ENCODE peak calls at places on chromosomes 6 and 20, in five cellular contexts. Y is fibroblast of the aortic adventitia, Z is cardiac fibroblast, U is AG10803, K is OCI-LY7. F is an unnamed sample.

GRCh38 chr6:154962751-154963150 is 32.4 kb upstream of the TIAM2 start:
- DNase-seq in Y (peak), Z (peak), U (peak), K (no peak), F (peak)

GRCh38 chr6:157143171-157143884 is 180.0 kb downstream of the TMEM242 start:
- DNase-seq in U (peak), Y (peak), Z (peak), K (no peak), F (no peak)

GRCh38 chr6:139706949-139707348 is 332.5 kb upstream of the CITED2 start:
- DNase-seq in Y (no peak), K (no peak), U (no peak), Z (no peak), F (no peak)

GRCh38 chr6:63476302-63476701 is 96.0 kb upstream of the LOC128125822 start:
- DNase-seq in Z (no peak), K (no peak), U (no peak), Y (no peak), F (no peak)

GRCh38 chr20:18284805-18285533 is 3.4 kb upstream of the ZNF133 start:
- DNase-seq in Z (peak), U (no peak), K (peak), Y (peak), F (no peak)

GRCh38 chr6:139545474-139546116 is 171.1 kb upstream of the CITED2 start:
- DNase-seq in Z (no peak), K (no peak), Y (peak), U (peak), F (no peak)

GRCh38 chr6:35054106-35054742 is 86.9 kb downstream of the TCP11 start:
- DNase-seq in Y (no peak), Z (no peak), U (no peak), K (no peak), F (no peak)

GRCh38 chr6:149082320-149082719 is 235.2 kb upstream of the TAB2 start:
- DNase-seq in U (peak), Y (peak), K (peak), Z (peak), F (peak)

GRCh38 chr6:146578054-146578453 is 20.7 kb upstream of the ADGB start:
- DNase-seq in K (no peak), Y (no peak), U (no peak), Z (peak), F (peak)

GRCh38 chr20:37468886-37469285 is 52.2 kb upstream of the NNAT start:
- DNase-seq in U (no peak), K (no peak), Y (no peak), Z (no peak), F (no peak)

GRCh38 chr6:54366647-54367327 is 58.5 kb downstream of the TINAG start:
- DNase-seq in Z (peak), Y (peak), U (no peak), K (no peak), F (peak)

GRCh38 chr20:32358883-32359632 is 927 bp downstream of the ASXL1 start:
- DNase-seq in Y (peak), K (peak), Z (peak), U (peak), F (no peak)

GRCh38 chr6:912871-913663 is 220.1 kb upstream of the EXOC2 start:
- DNase-seq in Y (peak), U (peak), Z (no peak), K (peak), F (no peak)

GRCh38 chr6:127160484-127160883 is 42.0 kb downstream of the RSPO3 start:
- DNase-seq in U (no peak), K (no peak), Z (no peak), Y (no peak), F (no peak)

GRCh38 chr6:142408409-142408808 is 106.6 kb downstream of the ADGRG6 start:
- DNase-seq in Y (peak), K (no peak), U (peak), Z (peak), F (no peak)

GRCh38 chr20:62637521-62638054 is 4.7 kb upstream of the SLCO4A1 start:
- DNase-seq in K (no peak), Y (no peak), U (no peak), Z (no peak), F (no peak)

GRCh38 chr6:144259988-144260387 is 25.1 kb upstream of the UTRN start:
- DNase-seq in Y (peak), K (no peak), Z (peak), U (peak), F (no peak)

GRCh38 chr6:484086-484728 is 92.7 kb downstream of the IRF4 start:
- DNase-seq in K (no peak), U (no peak), Y (peak), Z (peak), F (no peak)

GRCh38 chr6:120735641-120736040 is 598.6 kb downstream of the TBC1D32 start:
- DNase-seq in U (no peak), K (no peak), Y (no peak), Z (peak), F (no peak)

GRCh38 chr20:44464514-44464913 is 11.2 kb upstream of the TTPAL start:
- DNase-seq in Z (peak), K (no peak), Y (no peak), U (no peak), F (no peak)

GRCh38 chr6:15242937-15243614 is 2.8 kb upstream of the JARID2 start:
- DNase-seq in U (no peak), K (no peak), Y (no peak), Z (no peak), F (no peak)

GRCh38 chr6:74966712-74967111 is 239.1 kb downstream of the COL12A1 start:
- DNase-seq in K (no peak), Z (no peak), Y (no peak), U (no peak), F (no peak)

GRCh38 chr6:35611235-35611634 is 77.5 kb downstream of the FKBP5 start:
- DNase-seq in Z (no peak), Y (peak), U (peak), K (no peak), F (no peak)

GRCh38 chr6:167827062-167827587 is 414 bp downstream of the AFDN start:
- DNase-seq in K (peak), Y (no peak), U (peak), Z (peak), F (no peak)
- H3K4me3 ChIP-seq in K (peak), Y (peak), U (peak), Z (peak), F (peak)

DNA sequence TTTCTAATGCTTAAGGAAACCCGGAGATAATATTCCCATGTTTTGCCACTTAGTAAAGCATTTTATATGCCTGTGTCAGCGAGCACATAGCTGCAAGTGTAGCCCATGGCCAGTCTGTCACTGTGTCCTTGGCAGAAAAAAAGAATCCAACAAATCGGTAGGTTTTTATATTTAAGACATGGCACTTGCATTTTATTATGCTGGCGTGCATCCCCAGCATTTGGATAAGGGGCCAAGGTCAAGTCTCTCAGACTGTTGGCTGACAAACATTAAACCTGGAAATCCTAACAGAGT is 1.2 kb upstream of the ZNF184 start:
- DNase-seq in K (no peak), Z (no peak), U (no peak), Y (no peak), F (no peak)
- TF ChIP-seq CTCF in K (no peak), Z (no peak), U (no peak), Y (no peak), F (no peak)

GRCh38 chr6:137876547-137876946 is 9.5 kb downstream of the TNFAIP3 start:
- DNase-seq in U (no peak), Z (no peak), K (no peak), Y (no peak), F (no peak)

GRCh38 chr6:137875606-137876005 is 8.5 kb downstream of the TNFAIP3 start:
- DNase-seq in Z (no peak), U (no peak), K (no peak), Y (no peak), F (no peak)

GRCh38 chr6:137873273-137873762 is 6.3 kb downstream of the TNFAIP3 start:
- DNase-seq in Y (peak), K (no peak), Z (peak), U (peak), F (peak)

GRCh38 chr6:137872071-137872470 is 5.0 kb downstream of the TNFAIP3 start:
- DNase-seq in K (no peak), Y (no peak), Z (peak), U (peak), F (no peak)

GRCh38 chr6:137874204-137875001 is 7.3 kb downstream of the TNFAIP3 start:
- DNase-seq in Z (peak), K (no peak), U (no peak), Y (no peak), F (no peak)
- H3K4me3 ChIP-seq in Z (peak), K (no peak), U (no peak), Y (peak), F (no peak)

GRCh38 chr6:112013051-112013450 is 40.9 kb upstream of the CCN6 start:
- DNase-seq in U (no peak), Z (peak), Y (no peak), K (no peak), F (no peak)

GRCh38 chr6:112007254-112007653 is 46.6 kb upstream of the CCN6 start:
- DNase-seq in Y (peak), K (no peak), U (peak), Z (no peak), F (no peak)

GRCh38 chr6:112007805-112008204 is 46.1 kb upstream of the CCN6 start:
- DNase-seq in U (no peak), K (no peak), Y (peak), Z (peak), F (no peak)

GRCh38 chr6:112008482-112008881 is 45.4 kb upstream of the CCN6 start:
- DNase-seq in K (no peak), Z (no peak), U (no peak), Y (no peak), F (no peak)

GRCh38 chr6:112010328-112010727 is 43.6 kb upstream of the CCN6 start:
- DNase-seq in Y (no peak), K (no peak), Z (peak), U (no peak), F (no peak)
- TF ChIP-seq CTCF in Y (no peak), K (peak), Z (peak), U (no peak), F (no peak)

GRCh38 chr20:38604873-38605303 is 3.3 kb downstream of the ARHGAP40 start:
- DNase-seq in K (no peak), U (no peak), Z (peak), Y (no peak), F (peak)

GRCh38 chr20:38601216-38602184 is at the start of gene ARHGAP40:
- DNase-seq in Z (no peak), Y (no peak), K (no peak), U (no peak), F (no peak)

GRCh38 chr20:38600057-38600456 is 1.6 kb upstream of the ARHGAP40 start:
- DNase-seq in Z (no peak), K (no peak), Y (no peak), U (no peak), F (no peak)

GRCh38 chr20:38603286-38603685 is 1.7 kb downstream of the ARHGAP40 start:
- DNase-seq in U (no peak), Z (no peak), K (no peak), Y (no peak), F (no peak)

DNA sequence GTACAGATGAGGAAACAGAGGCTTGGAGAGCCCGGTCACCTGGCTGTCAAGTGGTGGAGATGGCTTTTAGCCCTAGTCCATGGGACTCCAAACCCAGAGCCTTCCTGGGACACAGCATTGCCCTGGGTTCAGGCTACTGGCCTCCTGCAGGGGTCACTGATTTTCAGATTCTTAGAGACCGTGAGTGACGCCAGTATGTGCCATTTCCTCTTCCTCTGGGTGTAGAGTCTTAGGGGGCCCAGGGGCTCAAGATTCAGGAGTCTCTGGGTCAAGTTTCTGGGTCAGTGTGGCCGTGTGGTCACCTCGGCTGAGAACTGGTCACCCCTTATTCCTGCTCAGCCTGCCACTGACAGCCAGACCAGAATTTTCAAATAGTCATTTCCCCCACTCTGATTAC is 574 bp downstream of the ARHGAP40 start:
- DNase-seq in Y (no peak), K (no peak), U (no peak), Z (no peak), F (no peak)
- H3K4me3 ChIP-seq in Y (no peak), K (no peak), U (no peak), Z (no peak), F (no peak)

GRCh38 chr20:34874094-34874654 is 1.5 kb upstream of the GGT7 start:
- DNase-seq in Z (peak), U (peak), Y (peak), K (peak), F (peak)

GRCh38 chr20:34877002-34877264 is 521 bp downstream of the ACSS2 start:
- DNase-seq in U (no peak), Z (no peak), K (no peak), Y (peak), F (no peak)

GRCh38 chr20:34873583-34874093 is 982 bp upstream of the GGT7 start:
- DNase-seq in K (no peak), Z (no peak), Y (no peak), U (no peak), F (no peak)

GRCh38 chr20:34875657-34876160 is 703 bp upstream of the ACSS2 start:
- DNase-seq in K (peak), Z (no peak), Y (no peak), U (no peak), F (no peak)

GRCh38 chr20:34876161-34877001 is at the start of gene ACSS2:
- DNase-seq in U (peak), K (peak), Z (peak), Y (peak), F (peak)
- TF ChIP-seq CTCF in U (no peak), K (no peak), Z (no peak), Y (no peak), F (no peak)

F was measured in HFF-Myc.